ENCODE peak calls at places on chromosomes 13 and 19, in nine cellular contexts. Z is CD8-positive, alpha-beta memory T cell; B is IMR-90; K is mesendoderm; A is cardiac muscle cell; Q is neural progenitor cell; L is thoracic aorta; D is colonic mucosa; X is adrenal gland. E is an unnamed sample.

GRCh38 chr13:27177852-27178251 is 6.2 kb upstream of the USP12 start:
- DNase-seq in Z (no peak), L (no peak), K (peak; percentile 64), Q (peak; percentile 23), A (no peak), B (no peak), X (no peak), D (peak; percentile 25), E (no peak)

GRCh38 chr13:73981595-73981994 is 152.6 kb downstream of the KLF12 start:
- DNase-seq in Z (no peak), L (no peak), Q (no peak), A (no peak), B (peak; percentile 51), X (no peak), D (no peak), K (peak; percentile 7), E (no peak)

GRCh38 chr13:28336193-28336657 is 158.7 kb downstream of the FLT1 start:
- DNase-seq in K (peak; percentile 48), L (no peak), Z (no peak), X (no peak), A (no peak), B (no peak), D (no peak), Q (no peak), E (no peak)

GRCh38 chr19:18612772-18613588 is at the start of gene TMEM59L:
- DNase-seq in X (no peak), B (no peak), Z (peak; percentile 27), K (no peak), A (peak; percentile 41), Q (peak; percentile 77), D (no peak), L (no peak), E (no peak)

GRCh38 chr19:48991011-48991609 is 2.0 kb downstream of the GYS1 start:
- DNase-seq in B (no peak), Q (no peak), K (no peak), L (no peak), A (no peak), D (no peak), Z (no peak), X (no peak), E (no peak)

GRCh38 chr13:21638319-21639282 is 32.3 kb upstream of the FGF9 start:
- DNase-seq in X (peak; percentile 49), L (no peak), Z (peak; percentile 10), B (peak; percentile 4), Q (no peak), A (peak; percentile 37), D (peak; percentile 51), K (peak; percentile 7), E (no peak)

GRCh38 chr19:1365964-1366695 is 17.6 kb upstream of the NDUFS7 start:
- DNase-seq in L (no peak), D (no peak), X (no peak), K (no peak), Q (no peak), A (no peak), Z (no peak), B (no peak), E (no peak)

GRCh38 chr13:84366484-84366883 is 484.2 kb upstream of the SLITRK1 start:
- DNase-seq in Q (no peak), L (no peak), X (no peak), D (no peak), Z (no peak), K (no peak), B (peak; percentile 7), A (no peak), E (no peak)

GRCh38 chr13:80945328-80945727 is 604.4 kb upstream of the SPRY2 start:
- DNase-seq in A (peak; percentile 53), X (no peak), Q (peak; percentile 91), K (peak; percentile 86), Z (no peak), B (no peak), L (no peak), D (no peak), E (no peak)

GRCh38 chr13:24671367-24672117 is 8.7 kb upstream of the ATP12A start:
- DNase-seq in D (peak; percentile 77), B (peak; percentile 72), X (peak; percentile 52), A (peak; percentile 70), L (no peak), Q (peak; percentile 69), Z (no peak), K (peak; percentile 94), E (no peak)

GRCh38 chr13:113964251-113964995 is 9.5 kb downstream of the C13orf46 start:
- DNase-seq in D (no peak), Q (no peak), Z (no peak), A (no peak), B (no peak), X (no peak), K (no peak), L (no peak), E (no peak)

GRCh38 chr13:99310382-99311031 is 3.3 kb upstream of the GPR183 start:
- DNase-seq in X (no peak), B (peak; percentile 93), Z (no peak), A (no peak), K (no peak), D (no peak), L (no peak), Q (no peak), E (peak; percentile 51)

GRCh38 chr13:47433461-47434005 is 536.7 kb upstream of the HTR2A start:
- DNase-seq in B (peak; percentile 65), A (no peak), D (no peak), K (no peak), Z (no peak), L (no peak), Q (no peak), X (no peak), E (no peak)

GRCh38 chr13:113907637-113908617 is 44.1 kb upstream of the GAS6 start:
- DNase-seq in Q (no peak), X (no peak), K (peak; percentile 24), B (peak; percentile 97), D (peak; percentile 34), L (no peak), Z (no peak), A (peak; percentile 32), E (no peak)

GRCh38 chr13:31067416-31068118 is 94.1 kb downstream of the HSPH1 start:
- DNase-seq in D (no peak), Q (no peak), Z (no peak), K (no peak), X (no peak), A (no peak), B (peak; percentile 78), L (no peak), E (no peak)

GRCh38 chr13:97749174-97749573 is 204.3 kb upstream of the IPO5 start:
- DNase-seq in X (no peak), K (peak; percentile 11), D (no peak), A (no peak), Q (no peak), B (peak; percentile 1), L (no peak), Z (no peak), E (no peak)

GRCh38 chr19:45883881-45884681 is 1.9 kb downstream of the IRF2BP1 start:
- DNase-seq in D (no peak), K (no peak), A (no peak), Q (no peak), L (no peak), B (no peak), Z (no peak), X (no peak), E (no peak)
- H3K4me3 ChIP-seq in D (no peak overlapping the region), K (no peak overlapping the region), A (no peak overlapping the region), Q (no peak overlapping the region), L (peak overlapping the region; percentile 93), B (no peak overlapping the region), Z (no peak overlapping the region), X (no peak overlapping the region), E (no peak overlapping the region)

GRCh38 chr13:102626928-102627327 is 30.1 kb downstream of the TPP2 start:
- DNase-seq in K (no peak), Q (no peak), D (no peak), X (no peak), L (no peak), Z (no peak), B (no peak), A (peak; percentile 60), E (no peak)

GRCh38 chr13:102631198-102631597 is 34.4 kb downstream of the TPP2 start:
- DNase-seq in D (no peak), X (no peak), K (no peak), Z (no peak), Q (no peak), A (no peak), B (no peak), L (no peak), E (no peak)

DNA sequence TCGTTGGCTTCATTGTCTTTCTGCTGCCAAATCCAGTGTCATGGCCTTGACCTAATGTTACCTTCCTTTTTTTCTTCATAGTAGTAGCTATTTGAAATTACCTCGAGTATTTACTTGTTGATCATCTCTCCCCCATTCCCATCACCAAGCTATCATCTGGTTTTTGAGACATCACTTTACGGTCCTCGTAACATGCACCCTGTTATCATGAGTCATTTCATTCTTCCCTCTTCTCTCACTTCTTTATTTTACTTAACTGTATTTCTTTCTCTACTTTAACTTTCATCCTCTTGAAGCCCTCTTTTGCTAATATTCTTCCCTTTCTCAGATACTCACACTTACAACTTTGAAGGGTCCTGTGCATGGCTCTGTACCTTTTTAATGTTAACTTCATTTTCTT is 31.8 kb downstream of the TPP2 start:
- DNase-seq in Q (no peak), K (no peak), B (no peak), D (no peak), L (no peak), Z (no peak), X (no peak), A (no peak), E (no peak)
- H3K36me3 ChIP-seq in Q (peaks cover 16% of the 10 kb centered on the region), K (peaks cover 8% of the 10 kb centered on the region), B (peaks cover 25% of the 10 kb centered on the region), D (peaks cover 8% of the 10 kb centered on the region), L (peaks cover 44% of the 10 kb centered on the region), Z (peaks cover 62% of the 10 kb centered on the region), X (no peaks in the 10 kb centered on the region), A (peaks cover 41% of the 10 kb centered on the region), E (peaks cover 3% of the 10 kb centered on the region)

GRCh38 chr13:39601636-39602035 is 1.4 kb downstream of the LHFPL6 start:
- DNase-seq in Z (no peak), D (no peak), B (no peak), Q (no peak), X (no peak), K (no peak), L (no peak), A (no peak), E (no peak)
- H3K4me3 ChIP-seq in Z (no peak overlapping the region), D (peak overlapping the region; percentile 66), B (peak overlapping the region; percentile 80), Q (no peak overlapping the region), X (peak overlapping the region; percentile 86), K (no peak overlapping the region), L (peak overlapping the region; percentile 82), A (peak overlapping the region; percentile 75), E (no peak overlapping the region)

GRCh38 chr19:12077375-12077774 is 12.8 kb downstream of the ZNF844 start:
- DNase-seq in Q (no peak), L (no peak), B (no peak), K (no peak), Z (no peak), X (no peak), A (no peak), D (no peak), E (no peak)

DNA sequence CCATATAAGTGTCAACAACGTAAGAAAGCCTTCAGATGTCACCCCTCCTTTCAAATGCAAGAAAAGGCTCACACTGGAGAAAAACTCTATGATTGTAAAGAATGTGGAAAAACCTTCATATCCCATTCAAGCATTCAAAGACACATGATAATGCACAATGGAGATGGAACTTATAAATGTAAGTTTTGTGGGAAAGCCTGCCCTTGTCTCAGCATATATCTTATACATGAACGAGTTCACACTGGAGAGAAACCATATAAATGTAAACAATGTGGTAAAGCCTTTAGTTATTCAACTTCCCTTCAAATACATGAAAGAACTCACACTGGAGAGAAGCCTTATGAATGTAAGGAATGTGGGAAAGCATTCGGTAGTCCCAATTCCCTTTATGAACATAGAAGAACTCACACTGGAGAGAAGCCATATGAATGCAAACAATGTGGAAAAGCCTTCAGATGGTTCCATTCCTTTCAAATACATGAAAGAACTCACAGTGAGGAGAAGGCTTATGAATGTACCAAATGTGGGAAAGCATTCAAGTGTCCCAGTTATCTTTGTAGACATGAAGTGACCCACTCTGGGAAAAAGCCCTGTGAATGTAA is 11.1 kb downstream of the ZNF844 start:
- DNase-seq in A (no peak), X (no peak), B (no peak), K (no peak), Q (no peak), D (no peak), Z (no peak), L (no peak), E (no peak)
- H3K36me3 ChIP-seq in A (peaks cover 54% of the 10 kb centered on the region), X (no peaks in the 10 kb centered on the region), B (peaks cover 46% of the 10 kb centered on the region), K (peaks cover 15% of the 10 kb centered on the region), Q (peaks cover 57% of the 10 kb centered on the region), D (peaks cover 23% of the 10 kb centered on the region), Z (peaks cover 24% of the 10 kb centered on the region), L (peaks cover 74% of the 10 kb centered on the region), E (peaks cover 9% of the 10 kb centered on the region)

E was measured in GM06990.